ENCODE peak calls at places on chromosome 15, in ten cellular contexts. One of them, this sample, is unnamed.
A peak's percentile ranks its signal among the peaks of the same experiment; 100 is the strongest.

GRCh38 chr15:73821181-73821580 is 52.2 kb upstream of the TBC1D21 start:
- DNase-seq in T-helper 1 cell: no peak
- DNase-seq in activated T-cell treated with anti-CD3 and anti-CD28 coated beads, Interleukin-2, amount 50 U/mL, for 4 hours: no peak
- DNase-seq in activated CD4-positive, CD25-positive, alpha-beta regulatory T cell: no peak
- DNase-seq in CD8-positive, alpha-beta T cell: no peak
- DNase-seq in transverse colon: no peak
- DNase-seq in stimulated activated naive CD4-positive, alpha-beta T cell treated with Interleukin-2 at 50 U/mL for 16 hours: no peak
- DNase-seq in left ventricle myocardium inferior: no peak
- DNase-seq in right atrium auricular region: no peak
- DNase-seq in progenitor cell of endocrine pancreas: no peak
- DNase-seq in this sample: no peak

GRCh38 chr15:73165844-73166243 is 113.6 kb downstream of the NEO1 start:
- DNase-seq in right atrium auricular region: no peak
- DNase-seq in activated CD4-positive, CD25-positive, alpha-beta regulatory T cell: no peak
- DNase-seq in activated T-cell treated with anti-CD3 and anti-CD28 coated beads, Interleukin-2, amount 50 U/mL, for 4 hours: no peak
- DNase-seq in CD8-positive, alpha-beta T cell: no peak
- DNase-seq in T-helper 1 cell: no peak
- DNase-seq in stimulated activated naive CD4-positive, alpha-beta T cell treated with Interleukin-2 at 50 U/mL for 16 hours: no peak
- DNase-seq in transverse colon: no peak
- DNase-seq in left ventricle myocardium inferior: no peak
- DNase-seq in progenitor cell of endocrine pancreas: no peak
- DNase-seq in this sample: no peak

GRCh38 chr15:71548317-71548908 is 261.9 kb upstream of the NR2E3 start:
- DNase-seq in right atrium auricular region: no peak
- DNase-seq in left ventricle myocardium inferior: no peak
- DNase-seq in CD8-positive, alpha-beta T cell: no peak
- DNase-seq in activated T-cell treated with anti-CD3 and anti-CD28 coated beads, Interleukin-2, amount 50 U/mL, for 4 hours: no peak
- DNase-seq in progenitor cell of endocrine pancreas: no peak
- DNase-seq in stimulated activated naive CD4-positive, alpha-beta T cell treated with Interleukin-2 at 50 U/mL for 16 hours: no peak
- DNase-seq in activated CD4-positive, CD25-positive, alpha-beta regulatory T cell: no peak
- DNase-seq in T-helper 1 cell: no peak
- DNase-seq in transverse colon: no peak
- DNase-seq in this sample: no peak

GRCh38 chr15:35427091-35427490 is 118.9 kb downstream of the DPH6 start:
- DNase-seq in right atrium auricular region: no peak
- DNase-seq in progenitor cell of endocrine pancreas: no peak
- DNase-seq in transverse colon: no peak
- DNase-seq in left ventricle myocardium inferior: no peak
- DNase-seq in activated T-cell treated with anti-CD3 and anti-CD28 coated beads, Interleukin-2, amount 50 U/mL, for 4 hours: no peak
- DNase-seq in activated CD4-positive, CD25-positive, alpha-beta regulatory T cell: no peak
- DNase-seq in CD8-positive, alpha-beta T cell: no peak
- DNase-seq in T-helper 1 cell: no peak
- DNase-seq in stimulated activated naive CD4-positive, alpha-beta T cell treated with Interleukin-2 at 50 U/mL for 16 hours: no peak
- DNase-seq in this sample: no peak

GRCh38 chr15:98347001-98347400 is 301.3 kb upstream of the IGF1R start:
- DNase-seq in T-helper 1 cell: no peak
- DNase-seq in transverse colon: no peak
- DNase-seq in activated T-cell treated with anti-CD3 and anti-CD28 coated beads, Interleukin-2, amount 50 U/mL, for 4 hours: no peak
- DNase-seq in left ventricle myocardium inferior: no peak
- DNase-seq in CD8-positive, alpha-beta T cell: no peak
- DNase-seq in right atrium auricular region: peak; percentile 55
- DNase-seq in activated CD4-positive, CD25-positive, alpha-beta regulatory T cell: no peak
- DNase-seq in progenitor cell of endocrine pancreas: no peak
- DNase-seq in stimulated activated naive CD4-positive, alpha-beta T cell treated with Interleukin-2 at 50 U/mL for 16 hours: no peak
- DNase-seq in this sample: no peak

GRCh38 chr15:62248277-62248974 is 83.3 kb upstream of the C2CD4B start:
- DNase-seq in left ventricle myocardium inferior: no peak
- DNase-seq in activated CD4-positive, CD25-positive, alpha-beta regulatory T cell: no peak
- DNase-seq in progenitor cell of endocrine pancreas: no peak
- DNase-seq in activated T-cell treated with anti-CD3 and anti-CD28 coated beads, Interleukin-2, amount 50 U/mL, for 4 hours: no peak
- DNase-seq in CD8-positive, alpha-beta T cell: no peak
- DNase-seq in right atrium auricular region: no peak
- DNase-seq in T-helper 1 cell: no peak
- DNase-seq in transverse colon: no peak
- DNase-seq in stimulated activated naive CD4-positive, alpha-beta T cell treated with Interleukin-2 at 50 U/mL for 16 hours: no peak
- DNase-seq in this sample: no peak

GRCh38 chr15:85772668-85773067 is 22.1 kb downstream of the KLHL25 start:
- DNase-seq in progenitor cell of endocrine pancreas: no peak
- DNase-seq in activated T-cell treated with anti-CD3 and anti-CD28 coated beads, Interleukin-2, amount 50 U/mL, for 4 hours: no peak
- DNase-seq in left ventricle myocardium inferior: no peak
- DNase-seq in right atrium auricular region: no peak
- DNase-seq in activated CD4-positive, CD25-positive, alpha-beta regulatory T cell: no peak
- DNase-seq in T-helper 1 cell: no peak
- DNase-seq in CD8-positive, alpha-beta T cell: no peak
- DNase-seq in transverse colon: peak; percentile 61
- DNase-seq in stimulated activated naive CD4-positive, alpha-beta T cell treated with Interleukin-2 at 50 U/mL for 16 hours: no peak
- DNase-seq in this sample: peak; percentile 36

GRCh38 chr15:43189296-43189695 is 4.1 kb downstream of the CCNDBP1 start:
- DNase-seq in right atrium auricular region: no peak
- DNase-seq in T-helper 1 cell: no peak
- DNase-seq in activated T-cell treated with anti-CD3 and anti-CD28 coated beads, Interleukin-2, amount 50 U/mL, for 4 hours: no peak
- DNase-seq in CD8-positive, alpha-beta T cell: no peak
- DNase-seq in transverse colon: no peak
- DNase-seq in stimulated activated naive CD4-positive, alpha-beta T cell treated with Interleukin-2 at 50 U/mL for 16 hours: no peak
- DNase-seq in left ventricle myocardium inferior: no peak
- DNase-seq in activated CD4-positive, CD25-positive, alpha-beta regulatory T cell: no peak
- DNase-seq in progenitor cell of endocrine pancreas: no peak
- DNase-seq in this sample: no peak

GRCh38 chr15:59372352-59373211 is at the start of gene MYO1E:
- DNase-seq in stimulated activated naive CD4-positive, alpha-beta T cell treated with Interleukin-2 at 50 U/mL for 16 hours: no peak
- DNase-seq in left ventricle myocardium inferior: peak; percentile 81
- DNase-seq in transverse colon: peak; percentile 92
- DNase-seq in activated CD4-positive, CD25-positive, alpha-beta regulatory T cell: no peak
- DNase-seq in CD8-positive, alpha-beta T cell: no peak
- DNase-seq in right atrium auricular region: peak; percentile 95
- DNase-seq in T-helper 1 cell: no peak
- DNase-seq in progenitor cell of endocrine pancreas: peak; percentile 80
- DNase-seq in activated T-cell treated with anti-CD3 and anti-CD28 coated beads, Interleukin-2, amount 50 U/mL, for 4 hours: no peak
- DNase-seq in this sample: peak; percentile 99

GRCh38 chr15:25416693-25417092 is 22.1 kb downstream of the UBE3A start:
- DNase-seq in transverse colon: no peak
- DNase-seq in activated CD4-positive, CD25-positive, alpha-beta regulatory T cell: no peak
- DNase-seq in CD8-positive, alpha-beta T cell: no peak
- DNase-seq in stimulated activated naive CD4-positive, alpha-beta T cell treated with Interleukin-2 at 50 U/mL for 16 hours: no peak
- DNase-seq in T-helper 1 cell: no peak
- DNase-seq in right atrium auricular region: no peak
- DNase-seq in activated T-cell treated with anti-CD3 and anti-CD28 coated beads, Interleukin-2, amount 50 U/mL, for 4 hours: no peak
- DNase-seq in left ventricle myocardium inferior: no peak
- DNase-seq in progenitor cell of endocrine pancreas: no peak
- DNase-seq in this sample: no peak

GRCh38 chr15:52653451-52653964 is 25.7 kb downstream of the ATOSA start:
- DNase-seq in CD8-positive, alpha-beta T cell: no peak
- DNase-seq in transverse colon: no peak
- DNase-seq in stimulated activated naive CD4-positive, alpha-beta T cell treated with Interleukin-2 at 50 U/mL for 16 hours: no peak
- DNase-seq in activated T-cell treated with anti-CD3 and anti-CD28 coated beads, Interleukin-2, amount 50 U/mL, for 4 hours: no peak
- DNase-seq in activated CD4-positive, CD25-positive, alpha-beta regulatory T cell: no peak
- DNase-seq in left ventricle myocardium inferior: no peak
- DNase-seq in right atrium auricular region: no peak
- DNase-seq in T-helper 1 cell: no peak
- DNase-seq in progenitor cell of endocrine pancreas: no peak
- DNase-seq in this sample: no peak

GRCh38 chr15:66515901-66516322 is 10.8 kb downstream of the ZWILCH start:
- DNase-seq in progenitor cell of endocrine pancreas: no peak
- DNase-seq in activated CD4-positive, CD25-positive, alpha-beta regulatory T cell: no peak
- DNase-seq in CD8-positive, alpha-beta T cell: no peak
- DNase-seq in stimulated activated naive CD4-positive, alpha-beta T cell treated with Interleukin-2 at 50 U/mL for 16 hours: no peak
- DNase-seq in activated T-cell treated with anti-CD3 and anti-CD28 coated beads, Interleukin-2, amount 50 U/mL, for 4 hours: no peak
- DNase-seq in right atrium auricular region: no peak
- DNase-seq in left ventricle myocardium inferior: no peak
- DNase-seq in T-helper 1 cell: no peak
- DNase-seq in transverse colon: no peak
- DNase-seq in this sample: peak; percentile 84

This sample was measured in osteoblast.